ENCODE peak calls at places on chromosomes 4 and X, in four cellular contexts. One of them, this sample, is unnamed.

GRCh38 chr4:100823066-100823992 is 305.5 kb upstream of the EMCN start:
- DNase-seq in lower leg skin: no peak
- DNase-seq in head of caudate nucleus: no peak
- DNase-seq in fibroblast of mammary gland: peak
- DNase-seq in this sample: no peak

GRCh38 chr4:65669008-65669971 is 999 bp downstream of the EPHA5 start:
- DNase-seq in lower leg skin: no peak
- DNase-seq in fibroblast of mammary gland: peak
- DNase-seq in head of caudate nucleus: peak
- DNase-seq in this sample: no peak

GRCh38 chrX:41823402-41823801 is 99.4 kb downstream of the GPR82 start:
- DNase-seq in lower leg skin: no peak
- DNase-seq in fibroblast of mammary gland: peak
- DNase-seq in head of caudate nucleus: no peak
- DNase-seq in this sample: no peak

GRCh38 chrX:69501433-69501832 is 2.7 kb upstream of the NALF2 start:
- DNase-seq in lower leg skin: no peak
- DNase-seq in head of caudate nucleus: no peak
- DNase-seq in fibroblast of mammary gland: peak
- DNase-seq in this sample: no peak

GRCh38 chrX:17474892-17475291 is 99.9 kb downstream of the NHS start:
- DNase-seq in head of caudate nucleus: no peak
- DNase-seq in lower leg skin: no peak
- DNase-seq in fibroblast of mammary gland: peak
- DNase-seq in this sample: no peak

GRCh38 chr4:67037489-67037888 is 507.8 kb downstream of the CENPC start:
- DNase-seq in lower leg skin: no peak
- DNase-seq in head of caudate nucleus: no peak
- DNase-seq in fibroblast of mammary gland: no peak
- DNase-seq in this sample: no peak

GRCh38 chr4:185210102-185210981 is 944 bp downstream of the SNX25 start:
- DNase-seq in fibroblast of mammary gland: peak
- DNase-seq in head of caudate nucleus: peak
- DNase-seq in lower leg skin: no peak
- DNase-seq in this sample: peak

GRCh38 chr4:153257151-153257620 is 52.9 kb downstream of the TRIM2 start:
- DNase-seq in lower leg skin: no peak
- DNase-seq in fibroblast of mammary gland: peak
- DNase-seq in head of caudate nucleus: peak
- DNase-seq in this sample: no peak

GRCh38 chr4:102452854-102453253 is 48.3 kb upstream of the NFKB1 start:
- DNase-seq in lower leg skin: no peak
- DNase-seq in fibroblast of mammary gland: no peak
- DNase-seq in head of caudate nucleus: no peak
- DNase-seq in this sample: no peak

GRCh38 chr4:69377562-69377961 is 97.3 kb downstream of the UGT2B28 start:
- DNase-seq in fibroblast of mammary gland: no peak
- DNase-seq in head of caudate nucleus: no peak
- DNase-seq in lower leg skin: no peak
- DNase-seq in this sample: no peak

GRCh38 chrX:124338733-124339514 is 6.5 kb downstream of the TEX13D start:
- DNase-seq in lower leg skin: no peak
- DNase-seq in fibroblast of mammary gland: no peak
- DNase-seq in head of caudate nucleus: no peak
- DNase-seq in this sample: no peak

GRCh38 chr4:8835521-8836365 is 35.9 kb downstream of the HMX1 start:
- DNase-seq in head of caudate nucleus: no peak
- DNase-seq in lower leg skin: no peak
- DNase-seq in fibroblast of mammary gland: no peak
- DNase-seq in this sample: no peak

This sample was measured in gastrocnemius medialis.